ENCODE peak calls at places on chromosomes 16 and 17, in seven cellular contexts. D is thyroid gland, N is T-helper 1 cell, H is GM03348, G is NCI-H1417, O is cardiac fibroblast, Z is HuH-7.5. W is an unnamed sample.

GRCh38 chr17:57858838-57859237 is 9.0 kb upstream of the MRPS23 start:
- DNase-seq in D (no peak), N (no peak), H (no peak), G (no peak), O (no peak), Z (no peak), W (no peak)

GRCh38 chr16:71357681-71358080 is 842 bp upstream of the CALB2 start:
- DNase-seq in D (no peak), N (no peak), H (no peak), G (peak; percentile 43), O (no peak), Z (no peak), W (no peak)

GRCh38 chr16:53372942-53373871 is 61.1 kb upstream of the RBL2 start:
- DNase-seq in D (peak; percentile 52), N (peak; percentile 78), H (no peak), G (peak; percentile 72), O (no peak), Z (no peak), W (no peak)

GRCh38 chr16:106623-107324 is 28.7 kb downstream of the MPG start:
- DNase-seq in D (peak; percentile 67), N (peak; percentile 51), H (peak; percentile 88), G (peak; percentile 79), O (peak; percentile 91), Z (peak; percentile 66), W (peak; percentile 79)

GRCh38 chr16:27665881-27666280 is 115.9 kb downstream of the KATNIP start:
- DNase-seq in D (no peak), N (no peak), H (no peak), G (no peak), O (no peak), Z (no peak), W (no peak)

GRCh38 chr16:4892356-4893102 is 44.4 kb downstream of the PPL start:
- DNase-seq in D (no peak), N (no peak), H (peak; percentile 33), G (no peak), O (peak; percentile 27), Z (no peak), W (no peak)

GRCh38 chr17:43170140-43170765 is 761 bp upstream of the NBR1 start:
- DNase-seq in D (peak; percentile 94), N (peak; percentile 88), H (peak; percentile 94), G (peak; percentile 98), O (peak; percentile 98), Z (peak; percentile 76), W (peak; percentile 87)

GRCh38 chr16:72927199-72928088 is 120.5 kb downstream of the ZFHX3 start:
- DNase-seq in D (no peak), N (no peak), H (peak; percentile 85), G (peak; percentile 81), O (peak; percentile 41), Z (peak; percentile 52), W (peak; percentile 39)

GRCh38 chr17:77840576-77841160 is 117.8 kb upstream of the TNRC6C start:
- DNase-seq in D (no peak), N (no peak), H (no peak), G (no peak), O (no peak), Z (no peak), W (no peak)

GRCh38 chr16:8849411-8850011 is 19.3 kb downstream of the CARHSP1 start:
- DNase-seq in D (no peak), N (no peak), H (no peak), G (no peak), O (peak; percentile 85), Z (no peak), W (no peak)

GRCh38 chr17:36869856-36870617 is 67.2 kb upstream of the LHX1 start:
- DNase-seq in D (no peak), N (no peak), H (no peak), G (no peak), O (peak; percentile 64), Z (no peak), W (no peak)

GRCh38 chr17:67639555-67639954 is 78.2 kb upstream of the NOL11 start:
- DNase-seq in D (no peak), N (no peak), H (no peak), G (peak; percentile 51), O (peak; percentile 28), Z (no peak), W (no peak)

GRCh38 chr16:46743232-46743719 is 4.9 kb downstream of the MYLK3 start:
- DNase-seq in D (no peak), N (no peak), H (peak; percentile 74), G (no peak), O (peak; percentile 63), Z (no peak), W (no peak)

GRCh38 chr16:23578096-23578830 is 17.9 kb downstream of the NDUFAB1 start:
- DNase-seq in D (no peak), N (no peak), H (peak; percentile 19), G (no peak), O (peak; percentile 82), Z (no peak), W (no peak)

GRCh38 chr17:14688134-14688533 is 387.3 kb downstream of the HS3ST3B1 start:
- DNase-seq in D (no peak), N (no peak), H (no peak), G (no peak), O (peak; percentile 2), Z (no peak), W (no peak)

GRCh38 chr17:17206149-17206912 is at the start of gene PLD6:
- DNase-seq in D (peak; percentile 91), N (peak; percentile 84), H (peak; percentile 84), G (peak; percentile 97), O (peak; percentile 67), Z (peak; percentile 65), W (peak; percentile 94)

GRCh38 chr16:74698220-74698619 is 2.4 kb downstream of the MLKL start:
- DNase-seq in D (no peak), N (no peak), H (no peak), G (no peak), O (no peak), Z (no peak), W (no peak)